ENCODE peak calls at places on chromosomes 4 and X, in five cellular contexts. D, Z, G, P and S are unnamed samples.

GRCh38 chr4:20615492-20616136 is 84.6 kb upstream of the PACRGL start:
- DNase-seq in Z (no peak), G (no peak), D (no peak), P (no peak), S (no peak)

GRCh38 chrX:68699960-68700746 is 52.7 kb downstream of the STARD8 start:
- DNase-seq in D (no peak), P (no peak), Z (no peak), G (no peak), S (no peak)

GRCh38 chr4:26343041-26343403 is 22.2 kb downstream of the RBPJ start:
- DNase-seq in G (no peak), D (no peak), P (no peak), Z (no peak), S (no peak)

GRCh38 chr4:104169437-104169836 is 325.3 kb downstream of the CXXC4 start:
- DNase-seq in G (no peak), Z (no peak), P (no peak), D (no peak), S (no peak)

GRCh38 chrX:56802921-56803848 is 74.1 kb downstream of the NBDY start:
- DNase-seq in P (no peak), Z (peak; percentile 77), G (peak; percentile 80), D (peak; percentile 56), S (peak; percentile 76)

GRCh38 chrX:154374361-154375155 is at the start of gene FLNA:
- DNase-seq in P (no peak), G (no peak), D (peak; percentile 61), Z (no peak), S (peak; percentile 82)

GRCh38 chrX:55695227-55696018 is 22.1 kb upstream of the RRAGB start:
- DNase-seq in D (no peak), P (no peak), G (no peak), Z (no peak), S (no peak)

GRCh38 chr4:66606908-66607307 is 936.6 kb upstream of the EPHA5 start:
- DNase-seq in G (no peak), Z (no peak), P (no peak), D (no peak), S (no peak)

GRCh38 chrX:97547873-97548578 is 664.3 kb downstream of the RPA4 start:
- DNase-seq in G (no peak), P (no peak), D (no peak), Z (no peak), S (no peak)

GRCh38 chr4:59258002-59258401 is 1942.1 kb upstream of the ADGRL3 start:
- DNase-seq in P (no peak), Z (no peak), G (no peak), D (no peak), S (no peak)

DNA sequence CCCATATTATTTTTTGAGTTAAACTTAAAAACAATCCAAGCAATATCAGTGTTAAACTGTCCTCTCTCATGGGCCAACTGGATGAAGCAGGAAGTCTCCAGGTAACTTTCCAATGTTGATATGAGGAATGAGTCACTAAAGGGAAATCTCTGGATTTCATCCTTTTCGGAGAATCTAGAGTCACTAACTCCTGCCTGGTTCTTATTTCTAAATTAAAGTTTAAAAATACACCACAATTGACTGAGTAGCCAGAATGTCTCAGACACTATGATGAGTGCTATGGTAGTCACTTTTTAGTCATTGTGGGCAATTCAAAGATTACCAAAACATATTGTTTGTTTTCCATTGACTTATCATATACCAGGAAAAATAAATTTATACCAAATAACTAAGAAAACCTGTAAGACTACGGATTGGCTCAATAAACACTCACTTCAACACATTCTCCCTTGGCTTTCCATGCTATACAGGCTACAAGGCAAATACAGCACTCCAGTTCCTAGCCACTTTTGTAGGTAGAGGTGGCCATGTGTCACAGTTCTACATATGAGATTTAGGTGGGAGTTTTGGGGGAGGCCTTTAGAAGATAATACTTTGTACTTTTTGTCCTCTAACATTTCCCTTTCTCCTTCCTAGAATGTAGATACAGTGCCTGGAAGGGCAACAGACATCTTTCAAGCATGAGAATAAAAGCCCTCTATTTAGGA is 8.6 kb downstream of the SLC9B2 start:
- DNase-seq in Z (no peak), D (no peak), P (no peak), G (no peak), S (no peak)
- TF ChIP-seq CTCF in Z (no peak), D (no peak), P (no peak), G (no peak), S (no peak)

DNA sequence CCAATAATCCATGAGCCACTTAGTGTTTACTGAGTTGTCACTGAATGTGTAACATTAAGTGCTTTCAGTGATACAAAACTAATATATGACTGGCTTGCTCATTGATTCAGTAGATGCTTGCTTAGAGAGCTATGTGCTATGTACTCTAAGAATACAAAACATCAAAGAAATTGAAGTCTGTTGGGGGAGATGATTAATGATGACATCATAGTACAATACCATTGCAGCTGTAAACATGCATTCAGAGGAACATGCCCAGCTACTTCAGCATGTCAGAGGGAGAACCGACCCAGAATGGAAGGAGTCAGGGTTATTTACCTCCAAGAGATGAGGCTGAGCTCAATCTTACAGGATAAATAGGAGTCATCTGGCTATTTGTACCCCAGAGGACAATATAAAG is 290.7 kb downstream of the TENM3 start:
- DNase-seq in G (no peak), Z (no peak), D (no peak), P (no peak), S (no peak)
- H3K4me3 ChIP-seq in G (no peak overlapping the region), Z (no peak overlapping the region), D (no peak overlapping the region), P (no peak overlapping the region), S (no peak overlapping the region)

GRCh38 chr4:87427518-87427868 is 5.1 kb downstream of the NUDT9 start:
- DNase-seq in G (no peak), P (no peak), D (no peak), Z (no peak), S (no peak)
- H3K4me1 ChIP-seq in G (peaks cover 34% of the 10 kb centered on the region), P (peaks cover 22% of the 10 kb centered on the region), D (no peaks in the 10 kb centered on the region), Z (peaks cover 2% of the 10 kb centered on the region), S (no peaks in the 10 kb centered on the region)

GRCh38 chrX:37646254-37646653 is 39.3 kb upstream of the XK start:
- DNase-seq in D (no peak), P (no peak), G (no peak), Z (no peak), S (no peak)
- TF ChIP-seq CTCF in D (no peak), P (no peak), G (no peak), Z (no peak), S (no peak)

GRCh38 chrX:13472975-13473665 is 96.3 kb upstream of the EGFL6 start:
- DNase-seq in D (no peak), P (no peak), Z (no peak), G (no peak), S (no peak)
- H3K4me3 ChIP-seq in D (no peak overlapping the region), P (no peak overlapping the region), Z (no peak overlapping the region), G (no peak overlapping the region), S (no peak overlapping the region)

DNA sequence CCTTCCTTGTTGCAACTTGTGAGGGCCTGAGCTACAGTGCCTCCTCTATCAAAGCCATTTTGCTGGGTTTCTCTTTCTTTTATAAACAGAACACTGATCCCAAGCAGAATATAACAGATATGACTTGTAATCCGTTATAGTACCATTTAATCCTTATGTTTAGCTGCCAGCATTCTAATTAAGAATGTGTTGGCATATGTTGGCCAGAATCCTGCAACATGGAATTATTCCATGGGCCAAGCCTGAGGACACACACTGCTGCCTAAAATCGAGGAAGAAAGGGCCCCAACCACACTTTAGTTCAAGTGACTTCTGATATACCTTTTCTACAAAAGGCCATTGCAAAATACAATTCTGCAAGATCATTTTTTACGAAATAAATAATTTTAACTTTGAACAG is 28.0 kb downstream of the PALLD start:
- DNase-seq in G (no peak), P (no peak), D (no peak), Z (no peak), S (no peak)
- H3K4me1 ChIP-seq in G (no peaks in the 10 kb centered on the region), P (no peaks in the 10 kb centered on the region), D (no peaks in the 10 kb centered on the region), Z (no peaks in the 10 kb centered on the region), S (no peaks in the 10 kb centered on the region)